ENCODE peak calls at places on chromosomes 16 and 17, in eight cellular contexts. One of them, this sample, is unnamed.

GRCh38 chr16:1082952-1083675 is 10.6 kb downstream of the SSTR5 start:
- DNase-seq in heart left ventricle: no peak
- DNase-seq in kidney: peak
- DNase-seq in foreskin fibroblast: no peak
- DNase-seq in stomach: no peak
- DNase-seq in AG10803: no peak
- DNase-seq in cardiac fibroblast: no peak
- DNase-seq in AG09319: no peak
- DNase-seq in this sample: no peak

GRCh38 chr17:72342582-72343527 is 222.0 kb downstream of the SOX9 start:
- DNase-seq in AG09319: no peak
- DNase-seq in foreskin fibroblast: peak
- DNase-seq in cardiac fibroblast: peak
- DNase-seq in AG10803: peak
- DNase-seq in heart left ventricle: no peak
- DNase-seq in stomach: no peak
- DNase-seq in kidney: peak
- DNase-seq in this sample: no peak

GRCh38 chr17:69761767-69762321 is 313.2 kb upstream of the KCNJ16 start:
- DNase-seq in foreskin fibroblast: peak
- DNase-seq in cardiac fibroblast: peak
- DNase-seq in stomach: no peak
- DNase-seq in AG09319: peak
- DNase-seq in kidney: no peak
- DNase-seq in heart left ventricle: no peak
- DNase-seq in AG10803: peak
- DNase-seq in this sample: no peak

GRCh38 chr17:2853722-2854580 is 57.7 kb downstream of the RAP1GAP2 start:
- DNase-seq in AG10803: no peak
- DNase-seq in kidney: peak
- DNase-seq in foreskin fibroblast: peak
- DNase-seq in cardiac fibroblast: no peak
- DNase-seq in AG09319: no peak
- DNase-seq in stomach: peak
- DNase-seq in heart left ventricle: peak
- DNase-seq in this sample: peak

GRCh38 chr16:59324462-59324861 is 590.3 kb upstream of the GOT2 start:
- DNase-seq in foreskin fibroblast: peak
- DNase-seq in AG10803: no peak
- DNase-seq in AG09319: no peak
- DNase-seq in heart left ventricle: no peak
- DNase-seq in cardiac fibroblast: no peak
- DNase-seq in kidney: no peak
- DNase-seq in stomach: no peak
- DNase-seq in this sample: no peak

GRCh38 chr17:4950075-4950756 is 703 bp upstream of the ENO3 start:
- DNase-seq in foreskin fibroblast: peak
- DNase-seq in cardiac fibroblast: no peak
- DNase-seq in stomach: peak
- DNase-seq in kidney: peak
- DNase-seq in heart left ventricle: peak
- DNase-seq in AG09319: no peak
- DNase-seq in AG10803: no peak
- DNase-seq in this sample: peak

GRCh38 chr17:50805486-50805885 is 29.9 kb upstream of the WFIKKN2 start:
- DNase-seq in AG10803: no peak
- DNase-seq in cardiac fibroblast: no peak
- DNase-seq in AG09319: no peak
- DNase-seq in stomach: no peak
- DNase-seq in foreskin fibroblast: no peak
- DNase-seq in kidney: no peak
- DNase-seq in heart left ventricle: no peak
- DNase-seq in this sample: no peak

GRCh38 chr17:77366206-77366557 is 225.4 kb downstream of the SEC14L1 start:
- DNase-seq in stomach: no peak
- DNase-seq in foreskin fibroblast: no peak
- DNase-seq in heart left ventricle: no peak
- DNase-seq in AG09319: no peak
- DNase-seq in AG10803: no peak
- DNase-seq in kidney: no peak
- DNase-seq in cardiac fibroblast: no peak
- DNase-seq in this sample: no peak

GRCh38 chr16:74868501-74868900 is 93.9 kb upstream of the FA2H start:
- DNase-seq in kidney: no peak
- DNase-seq in AG10803: peak
- DNase-seq in AG09319: no peak
- DNase-seq in stomach: no peak
- DNase-seq in heart left ventricle: peak
- DNase-seq in foreskin fibroblast: peak
- DNase-seq in cardiac fibroblast: peak
- DNase-seq in this sample: peak

GRCh38 chr16:74865922-74866598 is 91.4 kb upstream of the FA2H start:
- DNase-seq in AG10803: peak
- DNase-seq in AG09319: no peak
- DNase-seq in kidney: no peak
- DNase-seq in heart left ventricle: no peak
- DNase-seq in stomach: no peak
- DNase-seq in cardiac fibroblast: peak
- DNase-seq in foreskin fibroblast: peak
- DNase-seq in this sample: no peak

GRCh38 chr16:74871608-74872007 is 97.0 kb upstream of the FA2H start:
- DNase-seq in kidney: no peak
- DNase-seq in cardiac fibroblast: no peak
- DNase-seq in foreskin fibroblast: no peak
- DNase-seq in AG10803: no peak
- DNase-seq in stomach: no peak
- DNase-seq in AG09319: no peak
- DNase-seq in heart left ventricle: no peak
- DNase-seq in this sample: no peak

GRCh38 chr16:74867281-74867849 is 92.7 kb upstream of the FA2H start:
- DNase-seq in AG10803: no peak
- DNase-seq in cardiac fibroblast: no peak
- DNase-seq in stomach: no peak
- DNase-seq in AG09319: no peak
- DNase-seq in kidney: no peak
- DNase-seq in foreskin fibroblast: no peak
- DNase-seq in heart left ventricle: no peak
- DNase-seq in this sample: no peak

GRCh38 chr16:74868035-74868434 is 93.4 kb upstream of the FA2H start:
- DNase-seq in heart left ventricle: no peak
- DNase-seq in stomach: no peak
- DNase-seq in foreskin fibroblast: no peak
- DNase-seq in kidney: no peak
- DNase-seq in cardiac fibroblast: no peak
- DNase-seq in AG09319: no peak
- DNase-seq in AG10803: no peak
- DNase-seq in this sample: no peak
- TF ChIP-seq CTCF in heart left ventricle: no peak
- TF ChIP-seq CTCF in stomach: no peak
- TF ChIP-seq CTCF in foreskin fibroblast: no peak
- TF ChIP-seq CTCF in kidney: no peak
- TF ChIP-seq CTCF in cardiac fibroblast: no peak
- TF ChIP-seq CTCF in AG09319: no peak
- TF ChIP-seq CTCF in AG10803: no peak
- TF ChIP-seq CTCF in this sample: no peak

GRCh38 chr17:8255499-8255898 is 6.4 kb downstream of the PFAS start:
- DNase-seq in kidney: peak
- DNase-seq in foreskin fibroblast: no peak
- DNase-seq in heart left ventricle: no peak
- DNase-seq in AG09319: no peak
- DNase-seq in stomach: no peak
- DNase-seq in cardiac fibroblast: no peak
- DNase-seq in AG10803: no peak
- DNase-seq in this sample: no peak
- TF ChIP-seq CTCF in kidney: no peak
- TF ChIP-seq CTCF in foreskin fibroblast: no peak
- TF ChIP-seq CTCF in heart left ventricle: no peak
- TF ChIP-seq CTCF in AG09319: no peak
- TF ChIP-seq CTCF in stomach: no peak
- TF ChIP-seq CTCF in cardiac fibroblast: peak
- TF ChIP-seq CTCF in AG10803: peak
- TF ChIP-seq CTCF in this sample: no peak

GRCh38 chr17:60230358-60230757 is 80.6 kb downstream of the CA4 start:
- DNase-seq in AG09319: no peak
- DNase-seq in kidney: no peak
- DNase-seq in AG10803: peak
- DNase-seq in cardiac fibroblast: no peak
- DNase-seq in stomach: no peak
- DNase-seq in foreskin fibroblast: peak
- DNase-seq in heart left ventricle: no peak
- DNase-seq in this sample: no peak

GRCh38 chr17:60229189-60229802 is 79.5 kb downstream of the CA4 start:
- DNase-seq in kidney: no peak
- DNase-seq in stomach: no peak
- DNase-seq in cardiac fibroblast: no peak
- DNase-seq in AG09319: no peak
- DNase-seq in heart left ventricle: no peak
- DNase-seq in foreskin fibroblast: peak
- DNase-seq in AG10803: peak
- DNase-seq in this sample: no peak

GRCh38 chr17:60231691-60232090 is 81.9 kb downstream of the CA4 start:
- DNase-seq in heart left ventricle: no peak
- DNase-seq in AG09319: no peak
- DNase-seq in cardiac fibroblast: peak
- DNase-seq in foreskin fibroblast: peak
- DNase-seq in AG10803: peak
- DNase-seq in kidney: no peak
- DNase-seq in stomach: no peak
- DNase-seq in this sample: no peak

DNA sequence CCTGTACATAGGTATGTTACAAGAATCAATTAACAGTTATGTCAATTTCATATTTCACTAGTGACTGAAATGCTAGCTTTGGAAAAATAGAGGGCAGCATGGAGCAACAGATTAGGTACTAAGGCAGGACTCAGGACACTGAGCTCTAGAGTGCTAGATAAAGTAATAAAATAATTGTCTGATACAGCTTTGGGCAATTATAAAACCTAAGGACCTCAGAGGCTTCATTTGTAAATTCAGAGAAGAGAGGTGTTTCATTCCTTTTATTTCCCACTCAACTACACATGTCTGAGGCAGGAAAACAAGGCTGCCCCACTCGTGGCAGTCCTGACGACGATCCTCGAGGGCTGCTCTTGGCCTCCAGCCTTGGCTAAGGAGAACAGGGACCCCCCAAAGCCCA is 81.5 kb downstream of the CA4 start:
- DNase-seq in AG10803: peak
- DNase-seq in cardiac fibroblast: peak
- DNase-seq in kidney: no peak
- DNase-seq in AG09319: no peak
- DNase-seq in heart left ventricle: no peak
- DNase-seq in stomach: no peak
- DNase-seq in foreskin fibroblast: peak
- DNase-seq in this sample: no peak
- TF ChIP-seq CTCF in AG10803: peak
- TF ChIP-seq CTCF in cardiac fibroblast: peak
- TF ChIP-seq CTCF in kidney: peak
- TF ChIP-seq CTCF in AG09319: peak
- TF ChIP-seq CTCF in heart left ventricle: peak
- TF ChIP-seq CTCF in stomach: no peak
- TF ChIP-seq CTCF in foreskin fibroblast: peak
- TF ChIP-seq CTCF in this sample: no peak

GRCh38 chr16:52066951-52067350 is 480.0 kb downstream of the TOX3 start:
- DNase-seq in kidney: no peak
- DNase-seq in cardiac fibroblast: no peak
- DNase-seq in foreskin fibroblast: no peak
- DNase-seq in AG10803: no peak
- DNase-seq in stomach: no peak
- DNase-seq in heart left ventricle: no peak
- DNase-seq in AG09319: no peak
- DNase-seq in this sample: no peak

GRCh38 chr16:52070341-52071057 is 476.4 kb downstream of the TOX3 start:
- DNase-seq in AG09319: no peak
- DNase-seq in foreskin fibroblast: no peak
- DNase-seq in AG10803: no peak
- DNase-seq in cardiac fibroblast: no peak
- DNase-seq in stomach: no peak
- DNase-seq in kidney: no peak
- DNase-seq in heart left ventricle: no peak
- DNase-seq in this sample: no peak

GRCh38 chr16:52071101-52071500 is 475.8 kb downstream of the TOX3 start:
- DNase-seq in kidney: no peak
- DNase-seq in foreskin fibroblast: no peak
- DNase-seq in heart left ventricle: no peak
- DNase-seq in AG09319: no peak
- DNase-seq in stomach: no peak
- DNase-seq in cardiac fibroblast: no peak
- DNase-seq in AG10803: no peak
- DNase-seq in this sample: no peak

GRCh38 chr16:52068447-52069074 is 478.4 kb downstream of the TOX3 start:
- DNase-seq in cardiac fibroblast: peak
- DNase-seq in AG09319: no peak
- DNase-seq in AG10803: peak
- DNase-seq in heart left ventricle: no peak
- DNase-seq in stomach: peak
- DNase-seq in kidney: no peak
- DNase-seq in foreskin fibroblast: no peak
- DNase-seq in this sample: peak

GRCh38 chr16:52069866-52070265 is 477.1 kb downstream of the TOX3 start:
- DNase-seq in AG09319: no peak
- DNase-seq in stomach: no peak
- DNase-seq in AG10803: peak
- DNase-seq in kidney: no peak
- DNase-seq in cardiac fibroblast: peak
- DNase-seq in foreskin fibroblast: no peak
- DNase-seq in heart left ventricle: no peak
- DNase-seq in this sample: peak
- TF ChIP-seq CTCF in AG09319: no peak
- TF ChIP-seq CTCF in stomach: no peak
- TF ChIP-seq CTCF in AG10803: peak
- TF ChIP-seq CTCF in kidney: peak
- TF ChIP-seq CTCF in cardiac fibroblast: no peak
- TF ChIP-seq CTCF in foreskin fibroblast: no peak
- TF ChIP-seq CTCF in heart left ventricle: peak
- TF ChIP-seq CTCF in this sample: peak

DNA sequence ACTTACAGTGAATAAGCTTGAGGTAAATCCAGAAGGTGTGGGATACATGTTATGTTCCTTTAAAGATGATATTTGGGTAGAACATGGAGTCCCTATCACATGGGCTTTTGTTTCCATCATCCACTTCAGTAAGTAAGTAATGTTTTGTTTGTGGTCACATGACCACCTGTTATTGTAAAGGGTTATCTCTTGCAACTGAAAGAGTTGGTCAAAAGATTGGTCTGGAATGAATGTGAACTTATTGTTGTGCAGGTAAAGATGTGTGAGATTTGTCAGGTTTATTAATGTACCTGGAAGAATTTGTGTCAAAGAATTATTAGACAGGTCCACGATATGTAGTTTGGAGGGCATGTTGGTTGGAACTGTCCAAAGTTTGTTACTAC is 1.6 kb downstream of the OMG start:
- DNase-seq in AG09319: no peak
- DNase-seq in AG10803: no peak
- DNase-seq in foreskin fibroblast: no peak
- DNase-seq in kidney: no peak
- DNase-seq in cardiac fibroblast: no peak
- DNase-seq in heart left ventricle: no peak
- DNase-seq in stomach: no peak
- DNase-seq in this sample: no peak
- TF ChIP-seq CTCF in AG09319: no peak
- TF ChIP-seq CTCF in AG10803: no peak
- TF ChIP-seq CTCF in foreskin fibroblast: no peak
- TF ChIP-seq CTCF in kidney: no peak
- TF ChIP-seq CTCF in cardiac fibroblast: no peak
- TF ChIP-seq CTCF in heart left ventricle: no peak
- TF ChIP-seq CTCF in stomach: no peak
- TF ChIP-seq CTCF in this sample: no peak